ENCODE peak calls at places on chromosomes 6 and 20, in five cellular contexts. L, B, W, U and E are unnamed samples.

GRCh38 chr6:29528300-29528931 is 31.1 kb downstream of the UBD start:
- DNase-seq in L (no peak), B (no peak), W (no peak), U (no peak), E (no peak)

GRCh38 chr6:109073344-109074235 is 21.1 kb downstream of the SESN1 start:
- DNase-seq in L (peak), B (no peak), W (peak), U (peak), E (no peak)

GRCh38 chr6:35833534-35833933 is 28.4 kb downstream of the LHFPL5 start:
- DNase-seq in L (no peak), B (no peak), W (no peak), U (no peak), E (no peak)

GRCh38 chr6:30837870-30838269 is 46.4 kb upstream of the DDR1 start:
- DNase-seq in L (no peak), B (no peak), W (no peak), U (no peak), E (no peak)

GRCh38 chr6:166625356-166625755 is 1.7 kb downstream of the RPS6KA2 start:
- DNase-seq in L (peak), B (no peak), W (no peak), U (no peak), E (no peak)

GRCh38 chr6:5968817-5969726 is 37.7 kb downstream of the NRN1 start:
- DNase-seq in L (peak), B (no peak), W (peak), U (peak), E (peak)

GRCh38 chr6:166675736-166676135 is 48.7 kb upstream of the RPS6KA2 start:
- DNase-seq in L (no peak), B (no peak), W (no peak), U (no peak), E (no peak)

GRCh38 chr6:155645328-155645727 is 189.7 kb upstream of the NOX3 start:
- DNase-seq in L (peak), B (no peak), W (peak), U (no peak), E (no peak)

GRCh38 chr6:39005774-39006173 is 42.8 kb upstream of the GLP1R start:
- DNase-seq in L (no peak), B (no peak), W (no peak), U (no peak), E (peak)

GRCh38 chr6:154404791-154405400 is 48.3 kb upstream of the IPCEF1 start:
- DNase-seq in L (peak), B (no peak), W (peak), U (no peak), E (no peak)

GRCh38 chr6:130118236-130118635 is 99.9 kb downstream of the L3MBTL3 start:
- DNase-seq in L (no peak), B (no peak), W (peak), U (no peak), E (no peak)

GRCh38 chr6:41405941-41406340 is 70.5 kb downstream of the NCR2 start:
- DNase-seq in L (no peak), B (no peak), W (no peak), U (no peak), E (no peak)

GRCh38 chr6:73513496-73513854 is 7.4 kb downstream of the EEF1A1 start:
- DNase-seq in L (peak), B (no peak), W (no peak), U (no peak), E (no peak)

GRCh38 chr6:79672631-79673065 is 41.5 kb downstream of the SH3BGRL2 start:
- DNase-seq in L (peak), B (no peak), W (peak), U (no peak), E (no peak)

GRCh38 chr20:62350629-62351422 is 16.3 kb downstream of the LAMA5 start:
- DNase-seq in L (no peak), B (no peak), W (no peak), U (no peak), E (no peak)

GRCh38 chr20:32573167-32573851 is 11.8 kb downstream of the NOL4L start:
- DNase-seq in L (no peak), B (no peak), W (no peak), U (no peak), E (no peak)

GRCh38 chr6:47479156-47479541 is 1.6 kb downstream of the CD2AP start:
- DNase-seq in L (no peak), B (no peak), W (peak), U (no peak), E (no peak)

GRCh38 chr20:57040924-57041323 is 225.5 kb downstream of the BMP7 start:
- DNase-seq in L (no peak), B (peak), W (no peak), U (no peak), E (no peak)

GRCh38 chr6:36075656-36076055 is 48.0 kb downstream of the MAPK14 start:
- DNase-seq in L (no peak), B (no peak), W (peak), U (no peak), E (no peak)

GRCh38 chr20:46253391-46253790 is 54.9 kb downstream of the CDH22 start:
- DNase-seq in L (no peak), B (no peak), W (peak), U (no peak), E (peak)

GRCh38 chr20:252801-253200 is 4.7 kb upstream of the DEFB132 start:
- DNase-seq in L (no peak), B (no peak), W (no peak), U (no peak), E (no peak)

GRCh38 chr6:2209226-2209809 is 36.1 kb downstream of the GMDS start:
- DNase-seq in L (peak), B (no peak), W (peak), U (no peak), E (peak)

GRCh38 chr6:92231220-92231701 is 1188.1 kb downstream of the EPHA7 start:
- DNase-seq in L (no peak), B (no peak), W (no peak), U (no peak), E (no peak)

GRCh38 chr6:166463363-166464067 is 80.8 kb upstream of the MPC1 start:
- DNase-seq in L (no peak), B (no peak), W (no peak), U (no peak), E (no peak)

GRCh38 chr20:11101243-11101642 is 427.4 kb upstream of the JAG1 start:
- DNase-seq in L (peak), B (no peak), W (peak), U (no peak), E (no peak)

GRCh38 chr6:52990342-52990741 is 4.7 kb downstream of the GSTA4 start:
- DNase-seq in L (peak), B (no peak), W (peak), U (no peak), E (no peak)

GRCh38 chr6:35014786-35015185 is 125.7 kb downstream of the ANKS1A start:
- DNase-seq in L (peak), B (no peak), W (peak), U (no peak), E (no peak)

GRCh38 chr20:9258891-9259290 is 190.0 kb downstream of the PLCB4 start:
- DNase-seq in L (no peak), B (no peak), W (no peak), U (no peak), E (no peak)

GRCh38 chr6:76609160-76609559 is 536.7 kb upstream of the IMPG1 start:
- DNase-seq in L (no peak), B (no peak), W (no peak), U (no peak), E (no peak)

GRCh38 chr20:16904751-16905150 is 156.6 kb downstream of the OTOR start:
- DNase-seq in L (no peak), B (no peak), W (peak), U (no peak), E (no peak)

GRCh38 chr6:25254671-25255070 is 24.5 kb upstream of the CARMIL1 start:
- DNase-seq in L (no peak), B (no peak), W (no peak), U (no peak), E (no peak)

GRCh38 chr6:7414811-7415210 is 25.2 kb downstream of the RIOK1 start:
- DNase-seq in L (peak), B (no peak), W (peak), U (no peak), E (no peak)

GRCh38 chr6:16654703-16655102 is 106.6 kb downstream of the ATXN1 start:
- DNase-seq in L (no peak), B (no peak), W (no peak), U (no peak), E (no peak)

GRCh38 chr6:19380287-19380686 is 456.9 kb upstream of the ID4 start:
- DNase-seq in L (peak), B (no peak), W (peak), U (no peak), E (no peak)

GRCh38 chr6:105798057-105798456 is 288.1 kb upstream of the PRDM1 start:
- DNase-seq in L (peak), B (no peak), W (no peak), U (no peak), E (no peak)

GRCh38 chr20:63692436-63693078 is 3.9 kb upstream of the TNFRSF6B start:
- DNase-seq in L (peak), B (no peak), W (no peak), U (no peak), E (no peak)